ENCODE peak calls at places on chromosomes 4 and X, in four cellular contexts. C, Y, H and X are unnamed samples.

GRCh38 chr4:145179201-145179860 is 1.1 kb downstream of the OTUD4 start:
- DNase-seq in Y (peak), H (peak), C (peak), X (peak)

GRCh38 chr4:151015458-151016344 is 617 bp upstream of the LRBA start:
- DNase-seq in Y (peak), C (peak), H (peak), X (peak)

GRCh38 chrX:11135483-11136185 is 24.5 kb downstream of the HCCS start:
- DNase-seq in C (no peak), Y (no peak), H (no peak), X (no peak)

GRCh38 chrX:44935640-44936039 is 62.7 kb downstream of the KDM6A start:
- DNase-seq in C (no peak), Y (no peak), H (no peak), X (no peak)

GRCh38 chrX:1393871-1394615 is 2.1 kb upstream of the SLC25A6 start:
- DNase-seq in H (no peak), Y (no peak), C (no peak), X (no peak)

GRCh38 chr4:16684083-16684482 is 214.4 kb downstream of the LDB2 start:
- DNase-seq in C (no peak), H (no peak), Y (no peak), X (no peak)

GRCh38 chrX:54494970-54495813 is 842 bp downstream of the FGD1 start:
- DNase-seq in H (no peak), C (no peak), Y (no peak), X (no peak)

GRCh38 chrX:1529328-1529727 is 7.7 kb downstream of the P2RY8 start:
- DNase-seq in H (no peak), Y (no peak), C (no peak), X (no peak)

GRCh38 chr4:146032234-146032860 is 93.7 kb upstream of the ZNF827 start:
- DNase-seq in C (no peak), H (no peak), Y (no peak), X (no peak)

GRCh38 chr4:3765271-3766206 is 646 bp upstream of the ADRA2C start:
- DNase-seq in H (peak), Y (no peak), C (no peak), X (no peak)

GRCh38 chr4:185196437-185196836 is 7.4 kb downstream of the CFAP97 start:
- DNase-seq in Y (no peak), C (no peak), H (no peak), X (no peak)

GRCh38 chr4:26326791-26327190 is 6.0 kb downstream of the RBPJ start:
- DNase-seq in C (no peak), Y (no peak), H (no peak), X (no peak)

GRCh38 chr4:141469392-141469791 is 167.0 kb upstream of the IL15 start:
- DNase-seq in C (no peak), H (no peak), Y (no peak), X (no peak)

GRCh38 chr4:174429701-174430100 is 92.6 kb downstream of the HPGD start:
- DNase-seq in C (no peak), H (no peak), Y (no peak), X (no peak)

GRCh38 chr4:75004755-75005668 is 72.1 kb downstream of the PARM1 start:
- DNase-seq in Y (no peak), C (no peak), H (no peak), X (no peak)

GRCh38 chr4:122633211-122633610 is 12.3 kb upstream of the IL21 start:
- DNase-seq in C (no peak), Y (no peak), H (no peak), X (no peak)

GRCh38 chrX:149453030-149453429 is 52.1 kb downstream of the IDS start:
- DNase-seq in C (no peak), H (no peak), Y (no peak), X (no peak)

GRCh38 chr4:5444918-5445517 is 263.3 kb downstream of the EVC2 start:
- DNase-seq in C (no peak), H (no peak), Y (no peak), X (no peak)

GRCh38 chr4:7332216-7333023 is 102.3 kb downstream of the PSAPL1 start:
- DNase-seq in C (no peak), H (no peak), Y (no peak), X (no peak)

GRCh38 chrX:21905209-21905735 is 35.2 kb upstream of the SMS start:
- DNase-seq in Y (no peak), C (no peak), H (no peak), X (no peak)

GRCh38 chrX:20267924-20268701 is 1.4 kb upstream of the RPS6KA3 start:
- DNase-seq in Y (no peak), C (no peak), H (peak), X (peak)

GRCh38 chrX:53440631-53441517 is 6.7 kb upstream of the HSD17B10 start:
- DNase-seq in Y (peak), H (peak), C (no peak), X (no peak)

GRCh38 chr4:180923476-180923875 is 1319.7 kb upstream of the TENM3 start:
- DNase-seq in C (no peak), H (no peak), Y (no peak), X (no peak)

GRCh38 chr4:10181745-10182445 is 65.3 kb upstream of the WDR1 start:
- DNase-seq in H (no peak), C (no peak), Y (no peak), X (no peak)

GRCh38 chr4:115770046-115770543 is 656.7 kb upstream of the NDST4 start:
- DNase-seq in Y (no peak), C (no peak), H (no peak), X (no peak)

GRCh38 chrX:14362731-14363130 is 166.6 kb upstream of the GLRA2 start:
- DNase-seq in H (no peak), Y (no peak), C (no peak), X (no peak)

GRCh38 chrX:39815621-39816020 is 282.1 kb downstream of the BCOR start:
- DNase-seq in Y (no peak), C (no peak), H (peak), X (peak)

GRCh38 chr4:169619518-169619957 is 840 bp upstream of the CLCN3 start:
- DNase-seq in C (no peak), Y (peak), H (peak), X (peak)

GRCh38 chr4:109873791-109874514 is 26.0 kb downstream of the LRIT3 start:
- DNase-seq in Y (no peak), H (no peak), C (no peak), X (no peak)

GRCh38 chr4:186266699-186267467 is 894 bp downstream of the F11 start:
- DNase-seq in Y (no peak), C (no peak), H (no peak), X (no peak)

GRCh38 chr4:53012738-53013137 is 150.6 kb downstream of the RASL11B start:
- DNase-seq in C (no peak), H (no peak), Y (no peak), X (no peak)